ENCODE peak calls at places on chromosome 21, in nine cellular contexts. H is activated gamma-delta T cell, S is HTR-8/SVneo, K is RWPE1, M is PC-3, R is AG08395, E is AG04449, D is non-pigmented ciliary epithelial cell, Q is DMS153. X is an unnamed sample.

GRCh38 chr21:24375201-24375600 is 1232.1 kb downstream of the MRPL39 start:
- DNase-seq in E (no peak), R (no peak), S (no peak), K (no peak), H (no peak), Q (no peak), M (no peak), D (no peak), X (no peak)

GRCh38 chr21:41600961-41601572 is 93.1 kb upstream of the TMPRSS2 start:
- DNase-seq in M (no peak), H (no peak), K (no peak), R (no peak), S (no peak), E (no peak), D (no peak), Q (no peak), X (no peak)

GRCh38 chr21:36698160-36699025 is 522 bp upstream of the SIM2 start:
- DNase-seq in Q (no peak), E (no peak), K (peak; percentile 48), H (no peak), S (peak; percentile 61), M (peak; percentile 73), R (no peak), D (no peak), X (no peak)

GRCh38 chr21:17461014-17461413 is 51.8 kb upstream of the CXADR start:
- DNase-seq in H (no peak), M (peak; percentile 31), K (peak; percentile 44), R (peak; percentile 79), Q (no peak), E (peak; percentile 44), D (peak; percentile 65), S (peak; percentile 26), X (peak; percentile 85)

GRCh38 chr21:38384246-38384576 is 114.1 kb downstream of the ERG start:
- DNase-seq in E (no peak), M (no peak), S (no peak), K (no peak), Q (no peak), D (no peak), H (no peak), R (no peak), X (no peak)

GRCh38 chr21:46155514-46156377 is at the start of gene FTCD:
- DNase-seq in S (no peak), M (no peak), D (no peak), E (no peak), Q (no peak), H (no peak), R (no peak), K (no peak), X (no peak)

GRCh38 chr21:38668067-38668466 is 137.7 kb upstream of the ETS2 start:
- DNase-seq in S (no peak), E (no peak), H (no peak), M (no peak), K (no peak), R (no peak), Q (no peak), D (no peak), X (no peak)

GRCh38 chr21:45010860-45011259 is 63.5 kb upstream of the ADARB1 start:
- DNase-seq in E (no peak), K (no peak), S (no peak), D (no peak), R (no peak), Q (no peak), M (no peak), H (no peak), X (no peak)

GRCh38 chr21:35990609-35991008 is 69.7 kb downstream of the SETD4 start:
- DNase-seq in M (no peak), R (no peak), S (no peak), H (no peak), Q (no peak), K (no peak), D (no peak), E (no peak), X (no peak)

GRCh38 chr21:34536820-34537219 is 24.8 kb upstream of the KCNE1 start:
- DNase-seq in D (no peak), K (no peak), M (no peak), Q (no peak), H (no peak), E (no peak), S (no peak), R (peak; percentile 20), X (no peak)

GRCh38 chr21:35113064-35113463 is 64.0 kb upstream of the RUNX1 start:
- DNase-seq in S (no peak), D (no peak), K (no peak), Q (no peak), E (no peak), M (peak; percentile 63), R (no peak), H (no peak), X (no peak)

GRCh38 chr21:25970254-25970930 is 200.2 kb downstream of the APP start:
- DNase-seq in R (no peak), D (no peak), M (peak; percentile 66), E (no peak), Q (no peak), S (no peak), K (no peak), H (no peak), X (no peak)

GRCh38 chr21:25283720-25284119 is 323.6 kb downstream of the MRPL39 start:
- DNase-seq in S (no peak), D (no peak), M (peak; percentile 62), K (peak; percentile 3), R (peak; percentile 48), H (no peak), E (no peak), Q (no peak), X (no peak)

GRCh38 chr21:46092811-46093667 is 4.9 kb upstream of the COL6A2 start:
- DNase-seq in M (no peak), R (no peak), S (no peak), Q (no peak), E (no peak), H (no peak), D (no peak), K (no peak), X (no peak)

GRCh38 chr21:41086551-41086950 is 81.4 kb upstream of the BACE2 start:
- DNase-seq in E (no peak), D (no peak), K (no peak), H (no peak), R (no peak), Q (no peak), S (no peak), M (no peak), X (no peak)

X was measured in hepatic stellate cell.